ENCODE peak calls at places on chromosomes 7 and 10, in ten cellular contexts. Y, C, M, O, K, B, H, I, N and E are unnamed samples.

GRCh38 chr10:126391162-126391880 is 3.0 kb upstream of the ADAM12 start:
- DNase-seq in N (no peak), H (no peak), K (no peak), C (no peak), M (no peak), O (no peak), Y (no peak), I (peak; percentile 81), B (peak; percentile 21), E (no peak)

GRCh38 chr10:119679480-119679829 is 28.3 kb downstream of the BAG3 start:
- DNase-seq in M (no peak), K (no peak), B (no peak), N (no peak), I (no peak), C (no peak), H (no peak), Y (no peak), O (no peak), E (no peak)

GRCh38 chr10:119824299-119824698 is 48.3 kb downstream of the MCMBP start:
- DNase-seq in I (no peak), H (no peak), O (no peak), C (no peak), Y (no peak), B (no peak), N (no peak), K (no peak), M (no peak), E (no peak)

GRCh38 chr10:34801066-34801738 is 13.9 kb downstream of the PARD3 start:
- DNase-seq in O (no peak), B (no peak), K (no peak), I (no peak), M (no peak), N (no peak), Y (no peak), H (peak; percentile 59), C (peak; percentile 47), E (peak; percentile 32)

GRCh38 chr10:119706521-119707278 is 19.1 kb upstream of the INPP5F start:
- DNase-seq in I (no peak), O (no peak), H (peak; percentile 57), Y (no peak), C (no peak), M (peak; percentile 65), B (no peak), N (no peak), K (no peak), E (no peak)

GRCh38 chr10:118330295-118331076 is 11.6 kb downstream of the FAM204A start:
- DNase-seq in I (no peak), K (no peak), H (no peak), B (no peak), Y (no peak), C (no peak), O (no peak), M (no peak), N (no peak), E (no peak)

GRCh38 chr10:96043895-96044580 is 655 bp downstream of the CCNJ start:
- DNase-seq in Y (peak; percentile 51), C (peak; percentile 19), N (peak; percentile 46), H (peak; percentile 84), I (peak; percentile 31), M (peak; percentile 59), B (peak; percentile 65), O (peak; percentile 79), K (peak; percentile 71), E (peak; percentile 65)

GRCh38 chr7:150368098-150368883 is at the start of gene REPIN1:
- DNase-seq in Y (peak; percentile 95), B (peak; percentile 94), O (peak; percentile 94), C (no peak), M (peak; percentile 84), N (peak; percentile 91), I (peak; percentile 87), K (peak; percentile 95), H (peak; percentile 95), E (peak; percentile 57)

GRCh38 chr10:6279540-6280267 is 77.0 kb downstream of the PFKFB3 start:
- DNase-seq in H (peak; percentile 85), C (no peak), Y (no peak), O (peak; percentile 60), B (peak; percentile 83), M (peak; percentile 63), N (no peak), K (peak; percentile 10), I (peak; percentile 13), E (no peak)

GRCh38 chr10:1487288-1487687 is 250.0 kb downstream of the ADARB2 start:
- DNase-seq in M (no peak), C (no peak), H (no peak), K (no peak), I (no peak), Y (no peak), N (no peak), O (no peak), B (no peak), E (no peak)

GRCh38 chr7:137564677-137565076 is 221.1 kb upstream of the PTN start:
- DNase-seq in N (no peak), Y (no peak), M (peak; percentile 73), I (no peak), O (no peak), C (no peak), H (peak; percentile 72), B (no peak), K (peak; percentile 70), E (no peak)

DNA sequence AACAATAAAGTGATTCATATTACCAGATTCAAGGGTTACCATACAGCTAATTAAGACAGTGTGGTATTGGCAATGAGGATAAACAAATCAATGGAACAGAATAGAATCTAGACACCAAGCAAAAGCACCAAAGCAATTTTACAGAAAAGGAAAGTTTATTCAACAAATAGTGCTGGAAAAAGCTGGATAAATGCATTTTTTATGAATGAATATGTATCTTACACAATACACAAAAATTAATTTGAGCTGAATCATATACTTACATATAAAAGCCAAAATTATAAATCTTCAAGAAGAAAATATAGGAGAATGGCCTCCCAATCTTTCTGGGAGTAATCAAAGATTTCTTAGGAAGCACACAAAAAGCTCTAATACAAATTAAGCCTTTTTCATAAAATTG is 220.5 kb upstream of the PTN start:
- DNase-seq in C (no peak), Y (no peak), I (peak; percentile 39), M (no peak), B (no peak), N (no peak), O (no peak), K (no peak), H (no peak), E (no peak)
- TF ChIP-seq CTCF in C (no peak), Y (no peak), I (no peak), M (no peak), B (no peak), N (no peak), O (no peak), K (no peak), H (no peak), E (no peak)

GRCh38 chr10:62244088-62244487 is 24.6 kb downstream of the RTKN2 start:
- DNase-seq in Y (no peak), N (no peak), K (no peak), M (no peak), B (no peak), H (no peak), O (no peak), I (no peak), C (no peak), E (no peak)
- H3K27ac ChIP-seq in Y (peak overlapping the region; percentile 63), N (no peak overlapping the region), K (no peak overlapping the region), M (no peak overlapping the region), B (peak overlapping the region; percentile 67), H (no peak overlapping the region), O (no peak overlapping the region), I (peak overlapping the region; percentile 49), C (no peak overlapping the region), E (no peak overlapping the region)

GRCh38 chr7:139505563-139505962 is 17.9 kb upstream of the CLEC2L start:
- DNase-seq in N (no peak), I (no peak), B (no peak), O (peak; percentile 34), H (peak; percentile 92), C (no peak), M (peak; percentile 89), Y (no peak), K (peak; percentile 73), E (no peak)
- TF ChIP-seq CTCF in N (no peak), I (peak; percentile 30), B (peak; percentile 9), O (peak; percentile 35), H (peak; percentile 92), C (peak; percentile 53), M (peak; percentile 80), Y (no peak), K (peak; percentile 69), E (no peak)

GRCh38 chr10:77809336-77809735 is 117.2 kb downstream of the DLG5 start:
- DNase-seq in O (no peak), Y (no peak), C (no peak), H (no peak), B (no peak), N (no peak), I (no peak), K (no peak), M (no peak), E (no peak)

GRCh38 chr10:77807706-77808105 is 118.8 kb downstream of the DLG5 start:
- DNase-seq in B (no peak), I (no peak), K (no peak), Y (no peak), O (no peak), H (no peak), N (no peak), C (no peak), M (no peak), E (no peak)

GRCh38 chr10:77810446-77811335 is 115.9 kb downstream of the DLG5 start:
- DNase-seq in M (no peak), B (no peak), K (no peak), H (no peak), O (no peak), C (no peak), N (no peak), I (no peak), Y (no peak), E (no peak)

GRCh38 chr10:77812741-77813140 is 113.8 kb downstream of the DLG5 start:
- DNase-seq in C (no peak), M (no peak), N (no peak), B (no peak), O (no peak), Y (no peak), I (no peak), H (no peak), K (no peak), E (no peak)

GRCh38 chr10:77811831-77812430 is 114.6 kb downstream of the DLG5 start:
- DNase-seq in M (no peak), H (no peak), B (no peak), I (no peak), K (no peak), N (no peak), O (no peak), Y (no peak), C (no peak), E (no peak)
- H3K27ac ChIP-seq in M (no peak overlapping the region), H (no peak overlapping the region), B (no peak overlapping the region), I (no peak overlapping the region), K (no peak overlapping the region), N (no peak overlapping the region), O (no peak overlapping the region), Y (peak overlapping the region; percentile 22), C (no peak overlapping the region), E (no peak overlapping the region)

DNA sequence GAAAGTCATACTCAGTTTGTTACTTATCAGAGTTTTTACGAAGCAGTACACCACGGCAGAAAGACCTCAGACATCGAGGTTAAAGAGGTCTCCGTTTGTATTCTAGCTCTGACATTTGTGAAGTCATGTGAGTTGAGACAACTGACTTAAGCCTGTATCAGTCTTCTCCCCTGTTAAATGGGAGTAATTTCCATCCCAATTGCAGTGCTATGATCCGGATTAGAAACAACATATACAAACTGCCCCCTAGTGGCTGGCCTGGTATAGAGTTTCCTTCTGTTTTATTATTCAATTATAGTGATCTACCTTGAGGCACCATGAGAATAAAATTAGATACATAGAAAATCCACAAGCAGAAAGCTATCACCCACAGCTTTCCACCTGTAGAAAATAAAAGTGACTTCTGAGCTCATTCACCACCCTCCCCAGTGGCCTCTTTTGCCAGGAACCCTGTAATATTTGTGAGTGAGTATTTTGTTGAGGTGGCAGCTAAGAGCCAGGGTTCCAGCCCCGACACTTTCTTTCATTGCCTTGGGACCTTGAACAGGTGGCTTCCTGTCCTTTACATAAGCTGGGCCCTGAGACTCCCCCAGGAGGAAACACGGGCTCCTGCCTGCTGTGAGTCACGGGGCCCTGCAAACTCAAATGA is 607.2 kb upstream of the MGMT start:
- DNase-seq in N (no peak), I (peak; percentile 8), O (peak; percentile 15), H (peak; percentile 69), C (no peak), M (peak; percentile 75), B (peak; percentile 44), Y (no peak), K (peak; percentile 56), E (no peak)
- TF ChIP-seq CTCF in N (peak; percentile 16), I (peak; percentile 54), O (peak; percentile 64), H (peak; percentile 82), C (peak; percentile 62), M (peak; percentile 82), B (peak; percentile 55), Y (no peak), K (peak; percentile 73), E (no peak)